ENCODE peak calls at places on chromosome 1, in ten cellular contexts. H is cardiac muscle cell, O is mucosa of descending colon, N is fibroblast of lung, X is Karpas-422, S is H9, W is MM.1S, U is SJSA1, P is A549, G is thoracic aorta. V is an unnamed sample.
A peak's percentile ranks its signal among the peaks of the same experiment; 100 is the strongest.

GRCh38 chr1:220330265-220330664 is 58.0 kb upstream of the RAB3GAP2 start:
- DNase-seq in H (peak; percentile 64), O (no peak), N (no peak), X (no peak), S (no peak), W (peak; percentile 51), U (no peak), P (no peak), G (no peak), V (no peak)

GRCh38 chr1:26237230-26237966 is 3.4 kb downstream of the CEP85 start:
- DNase-seq in H (peak; percentile 40), O (no peak), N (peak; percentile 66), X (no peak), S (no peak), W (peak; percentile 60), U (peak; percentile 60), P (no peak), G (no peak), V (no peak)

GRCh38 chr1:2546515-2547209 is 9.5 kb upstream of the TNFRSF14 start:
- DNase-seq in H (peak; percentile 62), O (peak; percentile 95), N (peak; percentile 70), X (peak; percentile 92), S (peak; percentile 94), W (peak; percentile 90), U (peak; percentile 61), P (peak; percentile 90), G (peak; percentile 47), V (peak; percentile 70)

GRCh38 chr1:32881871-32882850 is 4.1 kb upstream of the HPCA start:
- DNase-seq in H (no peak), O (no peak), N (no peak), X (no peak), S (no peak), W (no peak), U (no peak), P (no peak), G (no peak), V (no peak)

GRCh38 chr1:47997289-47998200 is at the start of gene TRABD2B:
- DNase-seq in H (peak; percentile 85), O (peak; percentile 70), N (peak; percentile 39), X (peak; percentile 72), S (peak; percentile 90), W (peak; percentile 59), U (peak; percentile 83), P (peak; percentile 74), G (peak; percentile 43), V (peak; percentile 54)

GRCh38 chr1:204991342-204991844 is 51.6 kb upstream of the CNTN2 start:
- DNase-seq in H (no peak), O (no peak), N (no peak), X (no peak), S (peak; percentile 87), W (no peak), U (no peak), P (no peak), G (no peak), V (no peak)

GRCh38 chr1:19682257-19682656 is 17.6 kb downstream of the HTR6 start:
- DNase-seq in H (peak; percentile 79), O (no peak), N (peak; percentile 83), X (no peak), S (no peak), W (no peak), U (peak; percentile 31), P (no peak), G (no peak), V (no peak)

GRCh38 chr1:110515896-110516295 is 3.1 kb downstream of the KCNA10 start:
- DNase-seq in H (no peak), O (no peak), N (no peak), X (no peak), S (no peak), W (no peak), U (no peak), P (no peak), G (no peak), V (no peak)

GRCh38 chr1:54464477-54465146 is 58.4 kb upstream of the SSBP3 start:
- DNase-seq in H (no peak), O (no peak), N (peak; percentile 26), X (peak; percentile 32), S (peak; percentile 77), W (peak; percentile 7), U (no peak), P (no peak), G (no peak), V (no peak)

GRCh38 chr1:201506573-201507567 is at the start of gene CSRP1:
- DNase-seq in H (peak; percentile 91), O (peak; percentile 94), N (peak; percentile 90), X (peak; percentile 94), S (peak; percentile 48), W (peak; percentile 92), U (peak; percentile 74), P (peak; percentile 98), G (peak; percentile 67), V (peak; percentile 62)

GRCh38 chr1:86389315-86389714 is 6.8 kb downstream of the ODF2L start:
- DNase-seq in H (no peak), O (no peak), N (no peak), X (no peak), S (no peak), W (peak; percentile 52), U (no peak), P (no peak), G (no peak), V (no peak)

GRCh38 chr1:199403421-199404116 is 623.9 kb upstream of the NR5A2 start:
- DNase-seq in H (peak; percentile 12), O (no peak), N (peak; percentile 96), X (peak; percentile 19), S (no peak), W (no peak), U (no peak), P (no peak), G (no peak), V (no peak)

GRCh38 chr1:157137773-157138219 is 399 bp downstream of the ETV3 start:
- DNase-seq in H (no peak), O (no peak), N (no peak), X (no peak), S (no peak), W (no peak), U (peak; percentile 23), P (no peak), G (no peak), V (no peak)

GRCh38 chr1:214234635-214235025 is 46.3 kb upstream of the SMYD2 start:
- DNase-seq in H (no peak), O (no peak), N (no peak), X (no peak), S (no peak), W (no peak), U (no peak), P (no peak), G (no peak), V (no peak)

GRCh38 chr1:228150458-228151169 is 884 bp downstream of the GJC2 start:
- DNase-seq in H (peak; percentile 96), O (peak; percentile 70), N (peak; percentile 82), X (no peak), S (peak; percentile 24), W (no peak), U (no peak), P (no peak), G (no peak), V (no peak)
- H3K9me3 ChIP-seq in H (no peaks in the 10 kb centered on the region), O (no peaks in the 10 kb centered on the region), N (no peaks in the 10 kb centered on the region), X (no peaks in the 10 kb centered on the region), S (no peaks in the 10 kb centered on the region), W (no peaks in the 10 kb centered on the region), U (no peaks in the 10 kb centered on the region), P (no peaks in the 10 kb centered on the region), G (no peaks in the 10 kb centered on the region), V (no peaks in the 10 kb centered on the region)

DNA sequence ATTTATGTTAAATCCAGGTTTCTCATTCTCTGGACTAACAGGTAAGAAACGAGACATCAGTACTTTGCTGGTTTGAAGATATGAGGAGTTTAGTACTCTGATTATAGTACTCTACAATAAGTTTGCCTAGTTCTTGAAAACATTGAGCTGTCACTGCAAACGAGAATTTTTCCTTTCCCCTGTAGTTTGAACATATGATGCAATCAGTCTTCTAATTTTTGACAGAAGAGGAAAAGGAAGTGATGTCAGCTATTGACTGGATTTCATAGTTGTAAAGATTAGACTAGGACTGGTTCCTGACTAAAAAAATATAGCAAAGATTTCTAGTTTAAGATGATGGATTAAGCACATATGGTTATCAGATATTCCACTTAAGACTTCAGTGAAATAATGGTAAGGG is 461.9 kb downstream of the LRRIQ3 start:
- DNase-seq in H (no peak), O (no peak), N (no peak), X (no peak), S (no peak), W (no peak), U (no peak), P (no peak), G (no peak), V (no peak)
- H3K9me3 ChIP-seq in H (no peaks in the 10 kb centered on the region), O (no peaks in the 10 kb centered on the region), N (no peaks in the 10 kb centered on the region), X (peaks cover 10% of the 10 kb centered on the region), S (no peaks in the 10 kb centered on the region), W (no peaks in the 10 kb centered on the region), U (no peaks in the 10 kb centered on the region), P (no peaks in the 10 kb centered on the region), G (no peaks in the 10 kb centered on the region), V (no peaks in the 10 kb centered on the region)

GRCh38 chr1:179478370-179478769 is 97.4 kb downstream of the NPHS2 start:
- DNase-seq in H (no peak), O (no peak), N (no peak), X (no peak), S (no peak), W (no peak), U (no peak), P (no peak), G (no peak), V (no peak)

GRCh38 chr1:179476484-179476883 is 99.3 kb downstream of the NPHS2 start:
- DNase-seq in H (no peak), O (no peak), N (no peak), X (no peak), S (no peak), W (no peak), U (no peak), P (no peak), G (no peak), V (no peak)

DNA sequence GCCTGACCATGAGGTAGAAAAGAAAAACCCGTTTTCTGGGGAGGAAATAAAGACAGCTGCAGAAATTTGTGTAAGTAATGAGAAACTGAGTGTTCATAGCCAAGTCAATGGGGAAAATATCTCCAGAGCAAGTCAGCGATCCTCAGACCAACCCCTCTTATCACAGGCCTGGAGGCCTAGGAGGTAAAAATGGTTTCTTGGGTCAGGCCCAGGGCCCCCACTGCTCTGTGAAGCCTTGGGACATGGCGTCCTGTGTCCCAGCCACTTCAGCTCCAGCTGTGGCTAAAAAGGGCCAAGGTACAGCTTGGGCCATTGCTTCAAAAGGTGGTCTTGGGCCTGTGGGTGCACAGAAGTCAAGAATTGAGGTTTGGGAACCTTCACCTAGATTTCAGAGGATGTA is 101.0 kb downstream of the NPHS2 start:
- DNase-seq in H (no peak), O (no peak), N (no peak), X (no peak), S (no peak), W (no peak), U (no peak), P (no peak), G (no peak), V (no peak)
- H3K9me3 ChIP-seq in H (no peaks in the 10 kb centered on the region), O (peaks cover 44% of the 10 kb centered on the region), N (no peaks in the 10 kb centered on the region), X (peaks cover 4% of the 10 kb centered on the region), S (peaks cover 27% of the 10 kb centered on the region), W (no peaks in the 10 kb centered on the region), U (peaks cover 15% of the 10 kb centered on the region), P (peaks cover 27% of the 10 kb centered on the region), G (peaks cover 4% of the 10 kb centered on the region), V (no peaks in the 10 kb centered on the region)

DNA sequence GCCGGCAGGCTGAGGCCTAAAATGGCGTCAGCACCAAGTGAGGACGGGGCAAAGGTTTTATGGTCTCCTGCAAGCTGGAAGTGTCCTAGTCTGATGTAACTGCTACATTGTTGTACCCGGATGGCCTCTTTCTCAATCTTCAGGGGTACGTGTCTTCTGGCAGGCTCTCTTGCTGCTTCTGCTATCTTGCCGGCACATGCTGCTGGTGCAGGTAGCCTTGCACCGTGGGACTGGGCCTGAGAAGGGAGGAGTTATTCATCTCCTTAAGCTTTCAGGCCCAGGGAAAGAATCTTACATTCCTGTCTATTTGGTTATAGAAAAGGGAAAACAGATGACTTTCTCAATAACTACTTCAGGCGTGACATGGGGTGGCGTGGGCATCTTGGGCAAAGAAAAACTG is 72.2 kb downstream of the ZNF678 start:
- DNase-seq in H (no peak), O (no peak), N (no peak), X (no peak), S (no peak), W (no peak), U (no peak), P (no peak), G (no peak), V (no peak)
- H3K9me3 ChIP-seq in H (no peaks in the 10 kb centered on the region), O (peaks cover 99% of the 10 kb centered on the region), N (no peaks in the 10 kb centered on the region), X (peaks cover 37% of the 10 kb centered on the region), S (peaks cover 6% of the 10 kb centered on the region), W (no peaks in the 10 kb centered on the region), U (peaks cover 14% of the 10 kb centered on the region), P (peaks cover 70% of the 10 kb centered on the region), G (peaks cover 86% of the 10 kb centered on the region), V (peaks cover 9% of the 10 kb centered on the region)

V was measured in T-helper 17 cell.